ENCODE peak calls at places on chromosomes 3 and 15, in five cellular contexts. Q is dorsolateral prefrontal cortex, J is HEK293T, U is putamen, T is A172. L is an unnamed sample.

GRCh38 chr3:58384381-58385090 is 49.1 kb downstream of the PDHB start:
- DNase-seq in Q (peak), J (no peak), U (no peak), T (no peak), L (no peak)

GRCh38 chr3:63964287-63965073 is 52.3 kb upstream of the SCAANT1 start:
- DNase-seq in Q (no peak), J (no peak), U (no peak), T (no peak), L (no peak)

GRCh38 chr15:31306036-31306425 is 20.6 kb upstream of the KLF13 start:
- DNase-seq in Q (no peak), J (no peak), U (no peak), T (no peak), L (no peak)

GRCh38 chr15:100740105-100740504 is 137.7 kb downstream of the ASB7 start:
- DNase-seq in Q (no peak), J (no peak), U (no peak), T (no peak), L (no peak)

GRCh38 chr3:152097770-152098169 is 171.0 kb upstream of the MBNL1 start:
- DNase-seq in Q (no peak), J (no peak), U (no peak), T (no peak), L (no peak)

GRCh38 chr3:106333911-106334618 is 465.3 kb upstream of the CBLB start:
- DNase-seq in Q (no peak), J (no peak), U (no peak), T (peak), L (peak)

GRCh38 chr3:61772439-61772838 is 211.1 kb downstream of the PTPRG start:
- DNase-seq in Q (no peak), J (no peak), U (no peak), T (no peak), L (no peak)

GRCh38 chr15:68042156-68042854 is 11.8 kb upstream of the PIAS1 start:
- DNase-seq in Q (no peak), J (no peak), U (no peak), T (no peak), L (no peak)

GRCh38 chr3:54822206-54822605 is 105.7 kb downstream of the LRTM1 start:
- DNase-seq in Q (peak), J (no peak), U (peak), T (peak), L (peak)

GRCh38 chr3:44058022-44058867 is 183.4 kb upstream of the TOPAZ1 start:
- DNase-seq in Q (no peak), J (no peak), U (peak), T (peak), L (peak)

GRCh38 chr3:51729005-51729633 is 22.3 kb downstream of the GRM2 start:
- DNase-seq in Q (no peak), J (no peak), U (no peak), T (no peak), L (no peak)

GRCh38 chr15:63086967-63087366 is 34.7 kb upstream of the LACTB start:
- DNase-seq in Q (no peak), J (no peak), U (no peak), T (no peak), L (no peak)

GRCh38 chr15:69289312-69290146 is 9.2 kb upstream of the PAQR5 start:
- DNase-seq in Q (no peak), J (no peak), U (no peak), T (no peak), L (no peak)

GRCh38 chr3:182568756-182569155 is 224.5 kb upstream of the ATP11B start:
- DNase-seq in Q (no peak), J (no peak), U (no peak), T (no peak), L (no peak)

GRCh38 chr15:100384108-100384410 is 42.3 kb upstream of the ADAMTS17 start:
- DNase-seq in Q (no peak), J (no peak), U (no peak), T (no peak), L (no peak)

GRCh38 chr3:165254812-165255211 is 58.6 kb upstream of the SLITRK3 start:
- DNase-seq in Q (no peak), J (peak), U (no peak), T (peak), L (peak)

GRCh38 chr3:187968883-187969580 is 184.9 kb upstream of the LPP start:
- DNase-seq in Q (no peak), J (no peak), U (no peak), T (no peak), L (peak)

GRCh38 chr3:53113293-53114010 is 16.8 kb downstream of the RFT1 start:
- DNase-seq in Q (peak), J (no peak), U (no peak), T (no peak), L (no peak)

GRCh38 chr15:79656151-79656797 is 224.1 kb downstream of the MINAR1 start:
- DNase-seq in Q (no peak), J (no peak), U (no peak), T (no peak), L (peak)

GRCh38 chr15:40243126-40243810 is 4.4 kb downstream of the PAK6 start:
- DNase-seq in Q (no peak), J (no peak), U (no peak), T (no peak), L (no peak)

GRCh38 chr3:2861920-2862319 is 248.3 kb downstream of the IL5RA start:
- DNase-seq in Q (no peak), J (no peak), U (no peak), T (no peak), L (no peak)

GRCh38 chr3:52221141-52221562 is 4.3 kb downstream of the TLR9 start:
- DNase-seq in Q (no peak), J (no peak), U (no peak), T (no peak), L (no peak)

GRCh38 chr3:10594915-10595314 is 89.5 kb upstream of the ATP2B2 start:
- DNase-seq in Q (no peak), J (peak), U (no peak), T (peak), L (peak)

GRCh38 chr3:125322917-125323316 is 52.2 kb downstream of the ZNF148 start:
- DNase-seq in Q (no peak), J (no peak), U (no peak), T (no peak), L (no peak)

GRCh38 chr3:57756528-57757401 is 656 bp downstream of the SLMAP start:
- DNase-seq in Q (peak), J (peak), U (no peak), T (peak), L (peak)

GRCh38 chr3:30544811-30545210 is 61.6 kb upstream of the TGFBR2 start:
- DNase-seq in Q (no peak), J (no peak), U (no peak), T (peak), L (peak)

GRCh38 chr3:140727886-140728285 is 50.0 kb downstream of the TRIM42 start:
- DNase-seq in Q (no peak), J (no peak), U (no peak), T (peak), L (peak)

GRCh38 chr3:147210676-147211075 is 195.7 kb downstream of the ZIC4 start:
- DNase-seq in Q (no peak), J (no peak), U (no peak), T (no peak), L (no peak)

GRCh38 chr3:622314-622713 is 425.8 kb downstream of the CHL1 start:
- DNase-seq in Q (no peak), J (no peak), U (no peak), T (no peak), L (no peak)

GRCh38 chr3:36795622-36796021 is 31.3 kb upstream of the DCLK3 start:
- DNase-seq in Q (no peak), J (no peak), U (no peak), T (no peak), L (no peak)

GRCh38 chr3:43212914-43213611 is 73.3 kb upstream of the SNRK start:
- DNase-seq in Q (no peak), J (no peak), U (no peak), T (no peak), L (peak)

L was measured in PC-3.